ENCODE peak calls at places on chromosomes 11 and 22, in six cellular contexts. E is choroid plexus epithelial cell, B is endothelial cell, N is nephron progenitor cell, Q is cardiac fibroblast, K is natural killer cell. I is an unnamed sample.

GRCh38 chr11:15826826-15827225 is 529.5 kb downstream of the SOX6 start:
- DNase-seq in E (peak), B (peak), N (peak), Q (peak), K (no peak), I (no peak)

GRCh38 chr11:12410006-12410728 is 32.8 kb downstream of the PARVA start:
- DNase-seq in E (peak), B (no peak), N (no peak), Q (peak), K (no peak), I (no peak)

GRCh38 chr11:61109671-61110070 is 7.4 kb downstream of the CD5 start:
- DNase-seq in E (no peak), B (no peak), N (no peak), Q (no peak), K (no peak), I (no peak)

GRCh38 chr11:117445097-117445658 is 117.5 kb downstream of the CEP164 start:
- DNase-seq in E (no peak), B (no peak), N (no peak), Q (peak), K (no peak), I (no peak)

GRCh38 chr22:45968751-45969413 is 8.1 kb downstream of the WNT7B start:
- DNase-seq in E (peak), B (no peak), N (no peak), Q (peak), K (no peak), I (no peak)

GRCh38 chr11:125481531-125481930 is 14.5 kb downstream of the FEZ1 start:
- DNase-seq in E (no peak), B (no peak), N (no peak), Q (no peak), K (no peak), I (no peak)

GRCh38 chr11:77200869-77201268 is 72.8 kb downstream of the MYO7A start:
- DNase-seq in E (no peak), B (no peak), N (no peak), Q (no peak), K (no peak), I (no peak)

GRCh38 chr11:14054708-14055107 is 92.2 kb downstream of the SPON1 start:
- DNase-seq in E (no peak), B (no peak), N (no peak), Q (peak), K (no peak), I (no peak)

GRCh38 chr11:21465203-21465602 is 727.7 kb upstream of the ANO5 start:
- DNase-seq in E (no peak), B (no peak), N (no peak), Q (no peak), K (no peak), I (no peak)

GRCh38 chr11:33773399-33774355 is 643 bp downstream of the FBXO3 start:
- DNase-seq in E (no peak), B (no peak), N (peak), Q (no peak), K (peak), I (no peak)

GRCh38 chr11:36451681-36452080 is 58.4 kb downstream of the TRAF6 start:
- DNase-seq in E (no peak), B (no peak), N (no peak), Q (no peak), K (no peak), I (no peak)

GRCh38 chr11:12762696-12763324 is 88.6 kb downstream of the TEAD1 start:
- DNase-seq in E (no peak), B (no peak), N (no peak), Q (no peak), K (no peak), I (no peak)

GRCh38 chr11:44634401-44635281 is 69.2 kb downstream of the CD82 start:
- DNase-seq in E (peak), B (no peak), N (peak), Q (peak), K (no peak), I (peak)

GRCh38 chr11:121426476-121427454 is 25.3 kb upstream of the SORL1 start:
- DNase-seq in E (no peak), B (peak), N (peak), Q (no peak), K (peak), I (no peak)

GRCh38 chr11:5196067-5196466 is 4.4 kb downstream of the OR51V1 start:
- DNase-seq in E (no peak), B (no peak), N (no peak), Q (no peak), K (no peak), I (no peak)

GRCh38 chr22:22616636-22617035 is 27.8 kb upstream of the GGTLC2 start:
- DNase-seq in E (peak), B (no peak), N (no peak), Q (no peak), K (no peak), I (peak)

GRCh38 chr11:27698872-27699241 is 1.4 kb downstream of the BDNF start:
- DNase-seq in E (peak), B (peak), N (peak), Q (peak), K (no peak), I (peak)

GRCh38 chr11:132844956-132845355 is 687.3 kb downstream of the OPCML start:
- DNase-seq in E (peak), B (no peak), N (no peak), Q (peak), K (no peak), I (no peak)

DNA sequence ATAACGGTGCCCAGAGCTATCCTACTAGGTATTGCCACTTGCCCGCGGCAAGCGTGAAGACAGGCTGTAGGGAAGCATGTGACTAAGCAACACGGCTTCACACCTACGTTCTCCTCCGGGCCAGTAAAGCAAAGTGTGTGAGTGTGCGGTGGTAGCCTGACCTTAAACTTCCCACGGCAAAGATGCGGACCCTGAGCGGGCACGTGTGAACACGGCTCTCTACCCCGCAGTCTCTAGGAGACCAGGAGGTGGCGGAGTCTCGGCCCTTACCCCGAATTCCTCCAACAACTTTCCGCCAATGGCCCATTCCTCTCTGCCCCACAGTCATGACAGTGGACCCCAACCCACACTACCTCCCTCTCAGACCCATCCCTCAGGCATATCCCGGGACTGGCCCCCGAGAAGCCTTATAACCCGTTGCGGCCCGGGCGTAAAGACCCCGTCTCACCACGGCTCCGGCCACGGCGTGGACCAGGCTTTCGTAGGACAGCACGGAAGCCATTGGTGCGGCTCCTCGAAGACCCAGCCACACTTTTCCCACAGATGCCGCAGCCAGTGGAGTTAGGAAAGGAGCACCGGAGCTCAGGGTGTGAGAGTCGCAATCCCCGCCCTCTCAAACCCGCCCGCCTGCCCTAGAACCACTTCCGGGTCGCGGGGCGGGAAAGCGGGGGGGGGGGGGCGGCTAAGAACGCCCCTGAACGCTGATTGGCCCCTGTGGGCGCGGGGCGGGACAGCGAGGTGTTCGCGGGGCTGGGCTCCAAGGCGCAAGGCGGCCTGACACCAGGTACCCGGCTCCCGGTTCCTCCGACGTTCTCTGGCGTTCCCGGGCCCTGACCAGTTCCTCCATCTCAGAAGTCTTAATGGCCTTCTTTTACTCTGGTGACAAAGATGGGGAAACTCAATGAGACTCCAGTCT is at the start of gene SLC25A17:
- DNase-seq in E (peak), B (peak), N (peak), Q (peak), K (peak), I (peak)
- TF ChIP-seq CTCF in E (peak), B (no peak), N (peak), Q (peak), K (peak), I (peak)

GRCh38 chr11:26510201-26510600 is 61.9 kb downstream of the MUC15 start:
- DNase-seq in E (no peak), B (no peak), N (no peak), Q (no peak), K (no peak), I (no peak)

GRCh38 chr11:26507229-26507628 is 64.8 kb downstream of the MUC15 start:
- DNase-seq in E (no peak), B (no peak), N (no peak), Q (no peak), K (no peak), I (no peak)

GRCh38 chr11:26510756-26511155 is 61.3 kb downstream of the MUC15 start:
- DNase-seq in E (no peak), B (no peak), N (no peak), Q (no peak), K (no peak), I (no peak)

DNA sequence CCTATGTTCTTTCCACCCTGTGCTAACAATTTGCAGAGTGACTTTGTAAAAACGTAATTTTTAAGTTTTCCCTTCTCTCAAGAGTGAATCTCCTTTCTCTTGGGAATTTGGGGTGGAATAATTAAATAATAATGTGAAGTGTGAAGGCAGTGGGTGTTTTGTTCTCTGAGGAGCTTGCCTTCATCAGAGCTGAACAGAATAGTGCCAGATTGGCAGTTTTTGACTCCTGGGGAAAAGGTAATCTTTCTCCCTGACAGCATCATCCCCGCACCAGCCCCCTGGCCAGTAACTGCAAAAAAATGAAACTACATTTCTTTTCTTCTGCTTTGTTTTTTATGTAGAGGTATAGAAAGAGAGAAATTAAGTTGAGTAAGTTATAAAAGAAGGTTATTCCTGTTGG is 59.9 kb downstream of the MUC15 start:
- DNase-seq in E (no peak), B (no peak), N (no peak), Q (no peak), K (no peak), I (no peak)
- TF ChIP-seq CTCF in E (no peak), B (no peak), N (no peak), Q (no peak), K (no peak), I (no peak)

GRCh38 chr11:57530215-57530595 is 349 bp downstream of the TIMM10 start:
- DNase-seq in E (no peak), B (no peak), N (no peak), Q (no peak), K (no peak), I (no peak)

GRCh38 chr11:57529012-57529411 is 1.5 kb downstream of the TIMM10 start:
- DNase-seq in E (no peak), B (no peak), N (no peak), Q (no peak), K (no peak), I (no peak)

GRCh38 chr11:57527056-57527631 is 3.4 kb downstream of the TIMM10 start:
- DNase-seq in E (peak), B (peak), N (peak), Q (peak), K (peak), I (no peak)

DNA sequence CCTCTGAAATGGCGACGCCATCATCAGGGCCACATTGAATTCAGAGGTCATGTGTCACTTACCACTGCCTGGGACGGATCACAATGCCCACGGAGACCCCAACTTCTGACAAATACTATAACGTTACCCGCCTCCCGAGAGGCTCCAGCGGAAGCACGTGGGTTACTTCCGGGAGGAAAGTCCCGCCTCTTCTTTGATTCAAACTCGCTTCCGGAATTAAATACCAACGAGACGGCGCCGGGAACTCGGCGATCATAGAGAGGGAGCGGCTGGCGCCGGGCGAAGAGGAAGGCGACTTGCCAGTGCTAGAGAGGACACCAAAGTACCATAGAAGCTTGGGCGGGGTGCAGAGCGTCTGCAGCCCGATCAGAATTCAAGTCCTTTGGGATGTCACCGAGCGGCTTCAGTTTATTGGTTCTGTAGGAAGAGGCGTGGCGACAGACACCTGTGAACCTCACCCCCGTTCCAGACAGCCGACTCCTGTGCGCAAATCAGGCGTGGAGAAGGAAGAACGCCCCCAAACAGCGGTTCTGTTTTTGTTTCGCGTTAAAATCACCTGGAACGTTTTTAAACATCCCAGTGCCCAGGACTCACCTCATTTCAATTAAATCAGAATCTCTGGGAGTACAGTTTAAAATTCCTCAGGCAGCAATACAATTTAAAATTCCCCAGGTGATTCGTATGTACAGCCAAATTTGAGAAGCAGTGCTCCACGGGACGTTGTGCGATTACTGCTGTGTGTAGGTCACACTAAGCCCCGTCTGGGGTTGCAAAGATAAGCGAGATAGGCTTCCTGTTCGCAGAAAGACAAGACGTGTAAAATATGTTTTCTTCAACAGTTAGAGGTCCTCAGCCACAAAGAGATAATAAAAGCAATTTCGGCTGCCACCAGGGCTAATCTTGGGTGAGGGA is at the start of gene TIMM10:
- DNase-seq in E (peak), B (peak), N (peak), Q (peak), K (peak), I (peak)
- TF ChIP-seq CTCF in E (no peak), B (no peak), N (no peak), Q (no peak), K (no peak), I (no peak)

GRCh38 chr11:57663975-57664374 is 3.9 kb upstream of the ZDHHC5 start:
- DNase-seq in E (no peak), B (no peak), N (no peak), Q (no peak), K (no peak), I (no peak)

GRCh38 chr11:57668467-57668890 is 565 bp downstream of the ZDHHC5 start:
- DNase-seq in E (no peak), B (no peak), N (no peak), Q (no peak), K (no peak), I (no peak)

GRCh38 chr11:57662893-57663292 is 5.0 kb upstream of the ZDHHC5 start:
- DNase-seq in E (no peak), B (no peak), N (no peak), Q (no peak), K (no peak), I (no peak)

GRCh38 chr11:57667065-57667714 is 724 bp upstream of the ZDHHC5 start:
- DNase-seq in E (peak), B (peak), N (peak), Q (peak), K (peak), I (peak)

DNA sequence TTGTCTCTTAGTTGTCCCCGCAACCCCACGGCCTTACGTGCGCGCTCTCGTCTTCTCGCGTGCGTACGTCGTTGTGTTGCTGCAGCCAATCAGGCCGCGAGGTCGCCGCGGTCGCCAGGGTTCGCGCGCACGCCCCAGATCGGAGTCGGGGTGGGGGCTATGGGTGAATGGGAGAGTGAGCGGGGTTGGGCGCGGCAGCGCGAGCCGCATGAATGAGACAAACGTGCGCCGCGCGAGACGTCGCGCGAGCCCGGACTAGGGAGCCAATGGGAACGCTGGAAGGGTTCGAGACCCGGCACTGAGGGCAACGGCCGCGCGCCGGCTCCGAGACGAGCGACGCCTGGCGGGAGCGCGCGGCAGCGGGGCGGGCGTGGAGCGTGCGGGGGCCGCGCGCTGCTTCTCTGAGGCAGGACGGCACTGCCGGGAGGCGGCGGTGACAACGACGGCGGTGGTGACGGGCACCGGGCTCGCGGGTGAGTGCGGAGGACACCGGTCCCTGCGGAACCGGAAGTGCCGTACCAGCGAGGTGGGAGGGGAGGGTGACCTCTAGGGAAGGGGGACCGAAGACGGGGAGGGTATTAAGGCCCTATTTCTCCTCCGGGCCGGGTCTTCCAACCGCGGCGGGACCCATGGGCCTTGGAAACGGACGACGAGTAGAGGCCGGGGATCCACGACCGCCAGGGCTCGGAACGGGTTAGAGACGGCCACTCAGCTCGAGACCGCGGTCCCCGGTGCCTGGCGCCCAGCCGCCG is at the start of gene ZDHHC5:
- DNase-seq in E (peak), B (peak), N (peak), Q (peak), K (peak), I (peak)
- TF ChIP-seq CTCF in E (peak), B (peak), N (no peak), Q (no peak), K (peak), I (peak)

GRCh38 chr11:64650923-64651523 is 60.0 kb downstream of the SLC22A12 start:
- DNase-seq in E (peak), B (peak), N (peak), Q (peak), K (no peak), I (no peak)
- TF ChIP-seq CTCF in E (peak), B (peak), N (peak), Q (peak), K (no peak), I (peak)

GRCh38 chr11:65352783-65353182 is 1.8 kb upstream of the TIGD3 start:
- DNase-seq in E (peak), B (no peak), N (no peak), Q (peak), K (no peak), I (no peak)
- TF ChIP-seq CTCF in E (peak), B (no peak), N (peak), Q (peak), K (no peak), I (peak)

DNA sequence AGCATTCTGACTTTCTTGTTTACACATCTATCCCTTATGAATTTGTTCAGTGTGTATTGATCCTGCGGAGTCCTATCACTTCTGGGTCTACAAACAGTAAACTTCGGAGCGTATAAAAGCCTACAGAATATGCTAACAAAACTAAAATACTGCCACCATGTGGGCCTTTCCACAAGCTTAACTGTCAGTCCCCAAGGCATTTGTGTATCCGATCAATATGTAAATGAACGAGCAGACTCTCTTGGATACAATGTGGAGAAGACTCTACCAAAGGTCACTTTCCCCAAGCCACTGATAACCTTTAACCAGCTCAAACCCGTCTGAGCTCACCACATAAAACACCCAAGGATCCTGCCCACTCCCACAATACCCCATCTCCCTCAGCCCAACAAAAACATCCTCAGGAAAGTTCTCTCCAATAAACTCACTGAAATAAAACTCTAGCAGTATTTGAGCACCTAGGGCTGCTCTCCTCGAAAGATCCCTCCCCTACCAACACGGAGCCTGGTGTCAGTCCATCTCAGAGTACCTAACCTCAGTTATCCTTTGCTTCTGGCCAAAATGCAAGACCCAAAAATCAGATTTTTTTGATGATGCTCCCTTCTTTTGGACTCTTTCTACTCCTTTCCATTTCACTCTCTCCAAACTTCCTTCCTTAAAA is 17.8 kb downstream of the ADA2 start:
- DNase-seq in E (peak), B (no peak), N (no peak), Q (peak), K (no peak), I (no peak)
- TF ChIP-seq CTCF in E (peak), B (no peak), N (no peak), Q (peak), K (no peak), I (peak)

GRCh38 chr22:29727248-29727551 is 7.4 kb downstream of the CABP7 start:
- DNase-seq in E (peak), B (peak), N (peak), Q (peak), K (no peak), I (no peak)
- TF ChIP-seq CTCF in E (peak), B (no peak), N (peak), Q (peak), K (no peak), I (peak)

GRCh38 chr11:69841859-69842698 is 22.9 kb upstream of the FGF3 start:
- DNase-seq in E (peak), B (no peak), N (no peak), Q (peak), K (no peak), I (no peak)
- TF ChIP-seq CTCF in E (peak), B (peak), N (peak), Q (peak), K (no peak), I (peak)

DNA sequence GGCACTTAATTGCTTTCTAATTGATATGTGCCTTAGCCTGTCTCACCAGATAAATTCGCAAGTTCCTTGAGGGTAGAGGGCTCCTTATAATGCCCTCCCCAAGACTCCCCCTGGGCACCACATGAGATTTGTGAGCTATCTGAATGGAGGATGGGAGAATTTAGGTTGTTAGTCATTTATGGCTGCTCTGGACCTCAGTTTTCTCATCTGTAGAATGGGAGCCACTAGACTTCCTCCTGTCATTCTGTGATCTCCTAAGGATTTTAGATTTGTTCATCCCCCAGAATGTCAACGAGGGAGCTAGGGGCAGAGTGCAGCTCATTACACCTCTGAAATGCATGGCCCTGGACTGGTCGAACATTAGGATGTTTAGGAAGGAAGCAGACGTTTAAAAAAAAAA is 294.6 kb downstream of the MIAT start:
- DNase-seq in E (no peak), B (no peak), N (no peak), Q (no peak), K (no peak), I (no peak)
- TF ChIP-seq CTCF in E (no peak), B (no peak), N (no peak), Q (no peak), K (no peak), I (no peak)

I was measured in type B pancreatic cell.